ENCODE peak calls at places on chromosomes 12 and 14, in ten cellular contexts. One of them, this sample, is unnamed. For H3K4me1, the result is how much of the 10 kb centered on the place peaks cover.

GRCh38 chr12:104219908-104220404 is 4.4 kb downstream of the TXNRD1 start:
- DNase-seq in H1: no peak
- DNase-seq in HCT116: peak
- DNase-seq in tibial nerve: no peak
- DNase-seq in NT2/D1: no peak
- DNase-seq in cardiac muscle cell: no peak
- DNase-seq in right lobe of liver: no peak
- DNase-seq in neural progenitor cell: no peak
- DNase-seq in heart left ventricle: no peak
- DNase-seq in GM23248: peak
- DNase-seq in this sample: peak

GRCh38 chr12:126397071-126397571 is 1331.9 kb downstream of the AACS start:
- DNase-seq in tibial nerve: no peak
- DNase-seq in neural progenitor cell: no peak
- DNase-seq in NT2/D1: no peak
- DNase-seq in H1: no peak
- DNase-seq in cardiac muscle cell: peak
- DNase-seq in HCT116: no peak
- DNase-seq in heart left ventricle: no peak
- DNase-seq in right lobe of liver: no peak
- DNase-seq in GM23248: peak
- DNase-seq in this sample: no peak

GRCh38 chr12:132445884-132446471 is 44.0 kb upstream of the FBRSL1 start:
- DNase-seq in neural progenitor cell: peak
- DNase-seq in cardiac muscle cell: peak
- DNase-seq in GM23248: peak
- DNase-seq in H1: peak
- DNase-seq in HCT116: peak
- DNase-seq in right lobe of liver: peak
- DNase-seq in heart left ventricle: peak
- DNase-seq in NT2/D1: no peak
- DNase-seq in tibial nerve: no peak
- DNase-seq in this sample: peak

GRCh38 chr12:70744133-70744532 is 106.9 kb upstream of the PTPRB start:
- DNase-seq in H1: no peak
- DNase-seq in cardiac muscle cell: peak
- DNase-seq in heart left ventricle: no peak
- DNase-seq in NT2/D1: no peak
- DNase-seq in right lobe of liver: no peak
- DNase-seq in HCT116: no peak
- DNase-seq in GM23248: peak
- DNase-seq in tibial nerve: no peak
- DNase-seq in neural progenitor cell: no peak
- DNase-seq in this sample: no peak

GRCh38 chr14:32250681-32251080 is 47.6 kb upstream of the RNU6-8 start:
- DNase-seq in neural progenitor cell: no peak
- DNase-seq in cardiac muscle cell: no peak
- DNase-seq in H1: no peak
- DNase-seq in HCT116: no peak
- DNase-seq in GM23248: no peak
- DNase-seq in right lobe of liver: no peak
- DNase-seq in heart left ventricle: no peak
- DNase-seq in tibial nerve: no peak
- DNase-seq in NT2/D1: no peak
- DNase-seq in this sample: no peak

GRCh38 chr12:92432724-92433281 is 270.0 kb upstream of the PLEKHG7 start:
- DNase-seq in neural progenitor cell: no peak
- DNase-seq in tibial nerve: no peak
- DNase-seq in HCT116: no peak
- DNase-seq in GM23248: no peak
- DNase-seq in cardiac muscle cell: no peak
- DNase-seq in heart left ventricle: no peak
- DNase-seq in right lobe of liver: no peak
- DNase-seq in H1: no peak
- DNase-seq in NT2/D1: no peak
- DNase-seq in this sample: no peak

GRCh38 chr12:128690641-128691040 is 133.1 kb downstream of the SLC15A4 start:
- DNase-seq in NT2/D1: no peak
- DNase-seq in neural progenitor cell: no peak
- DNase-seq in GM23248: no peak
- DNase-seq in tibial nerve: no peak
- DNase-seq in HCT116: no peak
- DNase-seq in H1: no peak
- DNase-seq in heart left ventricle: no peak
- DNase-seq in cardiac muscle cell: no peak
- DNase-seq in right lobe of liver: no peak
- DNase-seq in this sample: no peak

GRCh38 chr14:104639889-104640548 is 35.4 kb upstream of the TMEM179 start:
- DNase-seq in heart left ventricle: peak
- DNase-seq in right lobe of liver: peak
- DNase-seq in NT2/D1: peak
- DNase-seq in H1: peak
- DNase-seq in cardiac muscle cell: peak
- DNase-seq in HCT116: peak
- DNase-seq in tibial nerve: peak
- DNase-seq in GM23248: peak
- DNase-seq in neural progenitor cell: peak
- DNase-seq in this sample: peak

GRCh38 chr12:26648584-26648983 is 184.4 kb downstream of the ITPR2 start:
- DNase-seq in heart left ventricle: no peak
- DNase-seq in right lobe of liver: no peak
- DNase-seq in NT2/D1: no peak
- DNase-seq in HCT116: no peak
- DNase-seq in neural progenitor cell: no peak
- DNase-seq in cardiac muscle cell: peak
- DNase-seq in H1: no peak
- DNase-seq in GM23248: peak
- DNase-seq in tibial nerve: no peak
- DNase-seq in this sample: peak

GRCh38 chr14:55938249-55938791 is 179.9 kb upstream of the PELI2 start:
- DNase-seq in heart left ventricle: peak
- DNase-seq in H1: no peak
- DNase-seq in tibial nerve: no peak
- DNase-seq in neural progenitor cell: no peak
- DNase-seq in cardiac muscle cell: peak
- DNase-seq in right lobe of liver: no peak
- DNase-seq in GM23248: peak
- DNase-seq in HCT116: no peak
- DNase-seq in NT2/D1: no peak
- DNase-seq in this sample: no peak

GRCh38 chr12:51678086-51678724 is 87.2 kb downstream of the SCN8A start:
- DNase-seq in cardiac muscle cell: peak
- DNase-seq in tibial nerve: no peak
- DNase-seq in heart left ventricle: no peak
- DNase-seq in neural progenitor cell: peak
- DNase-seq in right lobe of liver: no peak
- DNase-seq in GM23248: peak
- DNase-seq in HCT116: peak
- DNase-seq in NT2/D1: peak
- DNase-seq in H1: no peak
- DNase-seq in this sample: peak

DNA sequence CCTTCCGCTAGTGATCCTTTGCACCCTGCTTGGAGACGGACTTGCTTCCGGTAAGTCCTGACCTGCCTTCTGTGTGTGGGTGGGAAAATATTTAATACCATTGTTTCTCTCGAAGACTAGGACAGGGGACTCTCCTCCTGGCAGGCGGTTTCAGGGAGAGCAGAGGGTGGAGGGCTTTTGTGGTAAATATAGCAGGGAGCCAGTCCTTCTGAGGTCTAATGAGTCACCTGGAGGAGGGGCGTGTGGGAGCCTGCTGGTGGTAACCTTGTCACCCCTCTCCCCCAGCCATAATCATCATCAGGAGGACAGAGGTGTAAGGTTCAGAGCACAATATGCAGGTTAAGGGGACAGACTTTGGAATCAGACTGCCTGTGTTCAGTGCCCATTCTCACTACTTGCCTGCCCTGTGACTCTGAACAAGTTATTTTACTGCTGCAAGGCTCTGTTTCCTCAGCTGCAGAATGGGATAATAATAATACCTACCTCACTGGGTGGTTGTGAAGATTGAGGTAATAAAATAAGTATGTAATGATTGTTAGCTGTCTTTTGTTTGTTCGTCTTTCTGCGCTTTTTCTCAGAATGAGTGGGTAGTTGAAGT is 47.4 kb downstream of the SUSD6 start:
- DNase-seq in H1: no peak
- DNase-seq in heart left ventricle: no peak
- DNase-seq in right lobe of liver: no peak
- DNase-seq in tibial nerve: no peak
- DNase-seq in cardiac muscle cell: no peak
- DNase-seq in HCT116: no peak
- DNase-seq in NT2/D1: no peak
- DNase-seq in neural progenitor cell: no peak
- DNase-seq in GM23248: no peak
- DNase-seq in this sample: peak
- H3K4me3 ChIP-seq in H1: no peak
- H3K4me3 ChIP-seq in heart left ventricle: no peak
- H3K4me3 ChIP-seq in right lobe of liver: no peak
- H3K4me3 ChIP-seq in tibial nerve: no peak
- H3K4me3 ChIP-seq in cardiac muscle cell: no peak
- H3K4me3 ChIP-seq in HCT116: no peak
- H3K4me3 ChIP-seq in NT2/D1: no peak
- H3K4me3 ChIP-seq in neural progenitor cell: no peak
- H3K4me3 ChIP-seq in GM23248: no peak
- H3K4me3 ChIP-seq in this sample: no peak

DNA sequence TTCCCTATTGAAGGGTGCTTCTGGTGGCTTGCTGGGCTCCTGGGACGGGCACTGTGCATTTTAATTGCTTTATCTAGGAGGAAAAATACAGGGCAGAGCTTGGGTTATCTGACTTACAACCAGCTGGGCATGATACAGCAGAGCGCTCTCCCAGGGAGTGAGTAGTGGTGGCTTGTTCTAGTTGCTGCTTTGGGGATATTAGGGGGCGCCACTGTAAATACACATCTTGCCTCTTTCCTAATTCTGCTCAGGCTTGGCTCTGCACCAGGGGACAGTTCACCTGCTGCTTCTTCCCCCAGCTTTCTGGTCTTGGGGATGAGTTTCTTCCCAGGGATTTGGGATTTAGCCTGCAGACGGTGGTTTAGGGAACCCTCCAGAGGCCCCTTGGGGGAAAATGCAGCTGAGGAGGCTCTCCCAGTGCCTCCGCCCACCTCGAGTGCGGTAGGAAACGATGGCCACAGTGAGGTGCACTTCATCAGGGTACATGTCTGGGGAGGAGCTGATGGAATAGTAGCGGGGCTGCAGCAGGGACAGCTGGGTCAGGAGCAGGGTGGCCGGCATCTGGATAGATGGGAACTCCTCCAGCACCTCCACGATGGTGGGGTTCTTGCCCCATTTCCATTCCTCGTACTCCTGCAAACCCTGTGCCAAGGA is 36.9 kb upstream of the FBXO21 start:
- DNase-seq in neural progenitor cell: peak
- DNase-seq in HCT116: no peak
- DNase-seq in tibial nerve: no peak
- DNase-seq in heart left ventricle: no peak
- DNase-seq in NT2/D1: no peak
- DNase-seq in cardiac muscle cell: no peak
- DNase-seq in GM23248: no peak
- DNase-seq in H1: no peak
- DNase-seq in right lobe of liver: no peak
- DNase-seq in this sample: no peak
- H3K4me1 ChIP-seq in neural progenitor cell: under half
- H3K4me1 ChIP-seq in HCT116: under half
- H3K4me1 ChIP-seq in tibial nerve: under half
- H3K4me1 ChIP-seq in heart left ventricle: under half
- H3K4me1 ChIP-seq in NT2/D1: under half
- H3K4me1 ChIP-seq in cardiac muscle cell: under half
- H3K4me1 ChIP-seq in GM23248: under half
- H3K4me1 ChIP-seq in H1: under half
- H3K4me1 ChIP-seq in right lobe of liver: under half
- H3K4me1 ChIP-seq in this sample: under half

GRCh38 chr12:62279058-62279457 is 18.9 kb downstream of the USP15 start:
- DNase-seq in HCT116: no peak
- DNase-seq in cardiac muscle cell: no peak
- DNase-seq in H1: no peak
- DNase-seq in NT2/D1: no peak
- DNase-seq in right lobe of liver: no peak
- DNase-seq in GM23248: no peak
- DNase-seq in tibial nerve: no peak
- DNase-seq in heart left ventricle: no peak
- DNase-seq in neural progenitor cell: no peak
- DNase-seq in this sample: no peak

GRCh38 chr12:62285284-62285683 is 25.1 kb downstream of the USP15 start:
- DNase-seq in tibial nerve: no peak
- DNase-seq in NT2/D1: no peak
- DNase-seq in heart left ventricle: no peak
- DNase-seq in cardiac muscle cell: no peak
- DNase-seq in GM23248: no peak
- DNase-seq in HCT116: no peak
- DNase-seq in right lobe of liver: no peak
- DNase-seq in H1: no peak
- DNase-seq in neural progenitor cell: no peak
- DNase-seq in this sample: no peak

GRCh38 chr12:62279961-62280360 is 19.8 kb downstream of the USP15 start:
- DNase-seq in tibial nerve: no peak
- DNase-seq in HCT116: no peak
- DNase-seq in H1: no peak
- DNase-seq in neural progenitor cell: no peak
- DNase-seq in cardiac muscle cell: no peak
- DNase-seq in NT2/D1: no peak
- DNase-seq in heart left ventricle: no peak
- DNase-seq in right lobe of liver: no peak
- DNase-seq in GM23248: no peak
- DNase-seq in this sample: no peak

GRCh38 chr12:62284749-62285148 is 24.5 kb downstream of the USP15 start:
- DNase-seq in cardiac muscle cell: no peak
- DNase-seq in H1: no peak
- DNase-seq in heart left ventricle: no peak
- DNase-seq in NT2/D1: no peak
- DNase-seq in right lobe of liver: no peak
- DNase-seq in GM23248: no peak
- DNase-seq in HCT116: no peak
- DNase-seq in neural progenitor cell: no peak
- DNase-seq in tibial nerve: no peak
- DNase-seq in this sample: no peak

GRCh38 chr12:62282375-62282774 is 22.2 kb downstream of the USP15 start:
- DNase-seq in GM23248: no peak
- DNase-seq in heart left ventricle: no peak
- DNase-seq in neural progenitor cell: no peak
- DNase-seq in right lobe of liver: no peak
- DNase-seq in cardiac muscle cell: peak
- DNase-seq in NT2/D1: no peak
- DNase-seq in H1: no peak
- DNase-seq in tibial nerve: no peak
- DNase-seq in HCT116: no peak
- DNase-seq in this sample: no peak
- H3K4me3 ChIP-seq in GM23248: no peak
- H3K4me3 ChIP-seq in heart left ventricle: no peak
- H3K4me3 ChIP-seq in neural progenitor cell: no peak
- H3K4me3 ChIP-seq in right lobe of liver: no peak
- H3K4me3 ChIP-seq in cardiac muscle cell: no peak
- H3K4me3 ChIP-seq in NT2/D1: no peak
- H3K4me3 ChIP-seq in H1: no peak
- H3K4me3 ChIP-seq in tibial nerve: no peak
- H3K4me3 ChIP-seq in HCT116: no peak
- H3K4me3 ChIP-seq in this sample: no peak

DNA sequence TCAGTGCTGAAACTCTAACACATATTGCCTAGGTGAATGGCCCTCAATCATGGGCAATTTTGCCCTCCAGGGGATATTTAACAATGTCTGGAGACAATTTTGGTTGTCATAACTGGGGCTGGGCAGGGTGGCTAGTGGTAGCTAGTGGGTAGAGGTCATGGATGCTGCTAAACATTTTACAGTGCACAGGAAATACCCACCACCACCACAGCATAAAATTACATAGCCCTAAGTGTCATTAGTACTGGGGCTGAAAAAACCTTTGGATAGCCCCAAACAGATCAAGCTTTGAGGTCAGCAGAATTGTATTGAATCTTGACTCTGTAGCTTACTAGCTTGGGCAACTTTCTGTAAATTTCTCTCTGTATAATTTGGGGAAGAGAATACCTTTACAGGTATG is 758.0 kb downstream of the BCL11B start:
- DNase-seq in H1: no peak
- DNase-seq in NT2/D1: no peak
- DNase-seq in neural progenitor cell: no peak
- DNase-seq in tibial nerve: no peak
- DNase-seq in heart left ventricle: no peak
- DNase-seq in GM23248: no peak
- DNase-seq in cardiac muscle cell: no peak
- DNase-seq in HCT116: no peak
- DNase-seq in right lobe of liver: no peak
- DNase-seq in this sample: no peak
- H3K4me1 ChIP-seq in H1: under half
- H3K4me1 ChIP-seq in NT2/D1: under half
- H3K4me1 ChIP-seq in neural progenitor cell: under half
- H3K4me1 ChIP-seq in tibial nerve: under half
- H3K4me1 ChIP-seq in heart left ventricle: under half
- H3K4me1 ChIP-seq in GM23248: under half
- H3K4me1 ChIP-seq in cardiac muscle cell: under half
- H3K4me1 ChIP-seq in HCT116: under half
- H3K4me1 ChIP-seq in right lobe of liver: under half
- H3K4me1 ChIP-seq in this sample: under half